ENCODE peak calls at places on chromosomes 13 and 19, in ten cellular contexts. U is H4; K is activated T-helper 2 cell treated with anti-CD3 and anti-CD28 coated beads, Interferon-gamma antibody, Interleukin-2, Interleukin-4, amounts not matched to agents 10 μg/mL and 5 μg/mL and 100 μg/mL, durations not matched to agents 14 hours and 24 hours and 36 hours; V is astrocyte of the spinal cord; Y is epithelial cell of proximal tubule; X is neural crest cell; M is left kidney; B is brain microvascular endothelial cell; L is SHP77; W is GM20000. C is an unnamed sample.

GRCh38 chr19:50380767-50381166 is 3.4 kb upstream of the POLD1 start:
- DNase-seq in M (no peak), K (no peak), Y (no peak), B (no peak), X (no peak), V (no peak), U (no peak), L (no peak), W (no peak), C (no peak)

GRCh38 chr13:26010487-26011207 is 41.2 kb downstream of the SHISA2 start:
- DNase-seq in W (peak), B (no peak), L (peak), Y (no peak), M (no peak), X (no peak), U (no peak), V (no peak), K (no peak), C (no peak)

GRCh38 chr13:45873491-45874360 is 22.2 kb upstream of the SIAH3 start:
- DNase-seq in V (peak), X (no peak), W (no peak), Y (peak), U (no peak), L (no peak), M (no peak), B (no peak), K (no peak), C (peak)

GRCh38 chr13:101514695-101515275 is 62.3 kb downstream of the ITGBL1 start:
- DNase-seq in L (peak), M (peak), W (peak), X (peak), U (peak), K (no peak), B (peak), V (peak), Y (peak), C (peak)

GRCh38 chr13:50006426-50007135 is 8.7 kb upstream of the KCNRG start:
- DNase-seq in X (no peak), K (no peak), U (no peak), B (no peak), V (peak), Y (no peak), W (no peak), M (no peak), L (no peak), C (no peak)

GRCh38 chr19:49676136-49676689 is 858 bp upstream of the PRMT1 start:
- DNase-seq in B (peak), M (peak), Y (peak), V (peak), K (peak), X (no peak), W (peak), L (peak), U (peak), C (peak)

GRCh38 chr19:18940791-18941627 is at the start of gene HOMER3:
- DNase-seq in U (no peak), W (peak), K (peak), M (peak), B (peak), X (peak), Y (no peak), V (peak), L (peak), C (no peak)

GRCh38 chr13:32261567-32261966 is 53.6 kb downstream of the ZAR1L start:
- DNase-seq in K (no peak), U (peak), V (peak), L (peak), W (no peak), X (no peak), M (peak), B (peak), Y (no peak), C (peak)

GRCh38 chr13:99416411-99417121 is 84.7 kb upstream of the TM9SF2 start:
- DNase-seq in X (no peak), K (no peak), M (peak), U (no peak), V (no peak), L (no peak), W (no peak), Y (no peak), B (no peak), C (no peak)

GRCh38 chr13:52830946-52831345 is 17.5 kb downstream of the PCDH8 start:
- DNase-seq in W (no peak), M (no peak), B (peak), Y (peak), U (no peak), K (no peak), L (no peak), X (no peak), V (no peak), C (no peak)

GRCh38 chr13:109088528-109088927 is 459.1 kb downstream of the MYO16 start:
- DNase-seq in U (no peak), B (no peak), X (no peak), W (no peak), L (no peak), V (no peak), M (no peak), K (no peak), Y (no peak), C (no peak)

GRCh38 chr13:68713394-68713793 is 1394.2 kb upstream of the ATXN8OS start:
- DNase-seq in W (no peak), X (no peak), U (no peak), M (no peak), L (no peak), B (no peak), K (no peak), V (no peak), Y (no peak), C (no peak)

GRCh38 chr13:32200741-32201140 is 114.4 kb downstream of the ZAR1L start:
- DNase-seq in L (no peak), Y (no peak), W (no peak), M (no peak), B (no peak), X (no peak), U (no peak), K (no peak), V (no peak), C (no peak)

GRCh38 chr13:98349731-98350305 is 172.7 kb upstream of the RNF113B start:
- DNase-seq in K (no peak), Y (no peak), U (no peak), W (peak), B (no peak), L (peak), M (peak), X (no peak), V (no peak), C (no peak)

GRCh38 chr13:112245959-112246358 is 130.2 kb upstream of the SPACA7 start:
- DNase-seq in L (no peak), U (no peak), X (no peak), K (no peak), Y (no peak), V (no peak), B (no peak), M (no peak), W (no peak), C (no peak)

GRCh38 chr13:100108913-100109507 is 20.1 kb downstream of the PCCA start:
- DNase-seq in V (no peak), X (no peak), U (no peak), M (no peak), K (no peak), W (no peak), B (no peak), L (no peak), Y (no peak), C (no peak)

GRCh38 chr19:17205237-17206140 is 9.7 kb upstream of the USE1 start:
- DNase-seq in L (peak), Y (no peak), W (no peak), X (peak), K (peak), B (peak), U (peak), V (peak), M (peak), C (no peak)

GRCh38 chr13:79869326-79869725 is 388.4 kb downstream of the NDFIP2 start:
- DNase-seq in B (peak), K (no peak), M (peak), X (no peak), V (peak), Y (peak), U (no peak), L (peak), W (no peak), C (peak)